ENCODE peak calls at places on chromosomes 6 and 20, in ten cellular contexts. W is body of pancreas; K is upper lobe of right lung; T is fibroblast of lung; O is PC-3; S is suprapubic skin; B is CD8-positive, alpha-beta T cell; F is lower lobe of right lung; A is bronchial epithelial cell; Q is prostate gland. E is an unnamed sample.
A peak's percentile ranks its signal among the peaks of the same experiment; 100 is the strongest.

GRCh38 chr20:52294106-52294628 is 102.6 kb upstream of the ZFP64 start:
- DNase-seq in W (no peak), K (no peak), T (peak; percentile 53), O (peak; percentile 28), S (no peak), B (no peak), F (no peak), A (peak; percentile 45), Q (no peak), E (no peak)

GRCh38 chr6:107819217-107819616 is 4.9 kb downstream of the SCML4 start:
- DNase-seq in W (no peak), K (no peak), T (no peak), O (no peak), S (no peak), B (no peak), F (no peak), A (peak; percentile 21), Q (no peak), E (no peak)

GRCh38 chr6:111950661-111951426 is 77.6 kb upstream of the FYN start:
- DNase-seq in W (no peak), K (no peak), T (peak; percentile 67), O (no peak), S (peak; percentile 64), B (no peak), F (no peak), A (no peak), Q (no peak), E (no peak)

GRCh38 chr20:40489886-40490285 is 199.2 kb downstream of the MAFB start:
- DNase-seq in W (no peak), K (no peak), T (no peak), O (no peak), S (no peak), B (no peak), F (no peak), A (peak; percentile 78), Q (no peak), E (no peak)

GRCh38 chr6:2858678-2859324 is 17.1 kb upstream of the SERPINB1 start:
- DNase-seq in W (no peak), K (no peak), T (no peak), O (no peak), S (no peak), B (peak; percentile 53), F (no peak), A (no peak), Q (no peak), E (no peak)

GRCh38 chr20:59824711-59825562 is 108.5 kb downstream of the SYCP2 start:
- DNase-seq in W (no peak), K (no peak), T (no peak), O (no peak), S (peak; percentile 50), B (no peak), F (no peak), A (no peak), Q (no peak), E (no peak)

GRCh38 chr6:32173051-32173727 is 2.7 kb downstream of the AGPAT1 start:
- DNase-seq in W (no peak), K (no peak), T (no peak), O (no peak), S (no peak), B (no peak), F (no peak), A (no peak), Q (no peak), E (no peak)

GRCh38 chr6:2209226-2209809 is 36.1 kb downstream of the GMDS start:
- DNase-seq in W (peak; percentile 83), K (no peak), T (peak; percentile 37), O (peak; percentile 88), S (no peak), B (no peak), F (no peak), A (peak; percentile 69), Q (peak; percentile 50), E (no peak)

GRCh38 chr20:63542696-63543095 is 4.9 kb downstream of the SRMS start:
- DNase-seq in W (no peak), K (no peak), T (no peak), O (no peak), S (no peak), B (no peak), F (no peak), A (no peak), Q (no peak), E (no peak)

GRCh38 chr6:110816677-110817076 is 1.4 kb upstream of the CDK19 start:
- DNase-seq in W (no peak), K (no peak), T (no peak), O (no peak), S (no peak), B (no peak), F (no peak), A (no peak), Q (no peak), E (no peak)

DNA sequence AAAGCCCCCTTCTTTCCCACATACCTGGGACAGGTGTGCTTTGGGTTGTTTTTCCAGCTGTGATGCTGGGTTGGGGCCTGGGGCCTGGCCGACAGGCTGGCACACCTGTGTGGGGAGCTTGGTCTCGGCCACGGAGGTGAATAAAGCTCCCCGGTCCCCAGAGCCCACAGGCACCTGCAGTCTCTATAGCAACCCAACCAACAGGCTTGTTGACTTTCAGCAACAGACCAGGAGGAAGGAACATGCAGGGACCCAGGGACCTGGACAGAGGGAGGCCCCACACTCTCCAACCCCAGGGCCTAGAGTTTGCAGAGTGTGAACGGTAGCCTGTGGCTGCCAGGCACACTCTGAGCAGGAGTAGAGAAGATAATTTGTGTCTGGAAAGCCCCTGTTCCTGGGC is 14.7 kb upstream of the SYNJ2 start:
- DNase-seq in W (no peak), K (no peak), T (no peak), O (no peak), S (no peak), B (no peak), F (no peak), A (no peak), Q (no peak), E (no peak)
- TF ChIP-seq CTCF in W (no peak), K (no peak), T (no peak), O (no peak), S (no peak), B (no peak), F (no peak), A (no peak), Q (no peak), E (no peak)

GRCh38 chr6:56640374-56640773 is 2.3 kb downstream of the DST start:
- DNase-seq in W (no peak), K (no peak), T (no peak), O (no peak), S (no peak), B (no peak), F (no peak), A (no peak), Q (no peak), E (no peak)

GRCh38 chr6:56642366-56643261 is at the start of gene DST:
- DNase-seq in W (no peak), K (no peak), T (peak; percentile 94), O (peak; percentile 93), S (no peak), B (no peak), F (no peak), A (peak; percentile 100), Q (peak; percentile 69), E (peak; percentile 92)

GRCh38 chr6:56643379-56644089 is 845 bp upstream of the DST start:
- DNase-seq in W (no peak), K (no peak), T (no peak), O (no peak), S (no peak), B (no peak), F (no peak), A (peak; percentile 60), Q (no peak), E (no peak)

GRCh38 chr6:56638760-56639159 is 3.9 kb downstream of the DST start:
- DNase-seq in W (no peak), K (no peak), T (no peak), O (no peak), S (no peak), B (no peak), F (no peak), A (no peak), Q (no peak), E (no peak)

DNA sequence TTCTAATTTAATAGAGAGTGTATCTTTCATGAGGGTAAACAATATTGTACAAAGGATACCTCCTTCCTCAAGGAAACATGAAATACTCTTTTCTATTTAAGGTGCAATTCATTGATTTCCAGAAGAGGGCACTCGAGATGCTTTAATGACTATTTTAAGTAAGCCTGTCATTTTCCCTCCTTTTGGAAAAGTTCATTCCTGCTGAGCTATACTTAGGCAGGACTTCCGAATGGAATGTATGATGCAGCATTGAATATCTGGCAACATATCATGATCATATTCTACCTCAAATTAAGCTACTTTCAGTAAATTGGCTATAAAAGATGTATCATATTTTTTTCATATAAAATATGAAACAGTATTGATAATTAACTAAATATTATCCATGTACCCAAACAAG is 5.0 kb downstream of the DST start:
- DNase-seq in W (no peak), K (no peak), T (peak; percentile 87), O (peak; percentile 87), S (no peak), B (no peak), F (no peak), A (peak; percentile 76), Q (peak; percentile 37), E (no peak)
- H3K36me3 ChIP-seq in W (peaks cover 2% of the 10 kb centered on the region), K (peaks cover 54% of the 10 kb centered on the region), T (peaks cover 11% of the 10 kb centered on the region), O (peaks cover 25% of the 10 kb centered on the region), S (peaks cover 32% of the 10 kb centered on the region), B (no peaks in the 10 kb centered on the region), F (peaks cover 53% of the 10 kb centered on the region), A (peaks cover 12% of the 10 kb centered on the region), Q (no peaks in the 10 kb centered on the region), E (peaks cover 13% of the 10 kb centered on the region)

DNA sequence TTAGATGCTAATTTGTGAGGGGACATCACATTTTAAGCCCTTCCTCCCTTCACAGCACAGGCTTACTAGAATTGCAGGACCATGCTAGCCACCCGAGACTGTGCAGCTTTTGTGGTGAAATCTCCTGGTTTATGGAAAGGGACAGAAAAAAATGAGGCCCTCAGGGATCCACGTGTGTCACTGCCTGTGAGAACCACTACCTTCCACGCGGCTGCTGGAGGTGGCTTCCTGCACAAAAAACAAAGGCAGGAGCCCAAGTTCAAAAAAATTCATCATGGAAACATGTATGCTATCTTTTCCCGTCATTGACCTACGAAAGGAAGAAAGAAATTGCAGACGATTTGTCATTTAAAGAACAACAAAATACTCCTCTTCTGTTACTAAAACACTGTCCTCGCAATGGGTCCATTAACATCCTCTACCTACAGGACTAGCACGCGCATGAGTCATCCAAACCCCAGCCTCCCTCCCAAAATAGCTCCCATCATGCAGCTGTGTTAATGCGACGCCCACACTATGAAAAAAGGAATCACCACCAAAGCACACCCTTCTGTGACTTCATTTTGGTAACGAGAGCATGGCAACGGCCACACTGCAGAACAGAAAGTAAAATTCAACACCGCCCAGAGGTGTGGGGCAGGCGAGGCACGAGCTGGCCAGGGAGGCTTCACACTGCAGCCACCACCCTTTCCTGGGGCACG is 45.7 kb downstream of the RAMACL start:
- DNase-seq in W (no peak), K (no peak), T (no peak), O (no peak), S (no peak), B (peak; percentile 26), F (peak; percentile 53), A (no peak), Q (no peak), E (no peak)
- H3K4me3 ChIP-seq in W (no peak overlapping the region), K (peak overlapping the region; percentile 4), T (no peak overlapping the region), O (no peak overlapping the region), S (peak overlapping the region; percentile 13), B (no peak overlapping the region), F (peak overlapping the region; percentile 27), A (no peak overlapping the region), Q (no peak overlapping the region), E (no peak overlapping the region)

DNA sequence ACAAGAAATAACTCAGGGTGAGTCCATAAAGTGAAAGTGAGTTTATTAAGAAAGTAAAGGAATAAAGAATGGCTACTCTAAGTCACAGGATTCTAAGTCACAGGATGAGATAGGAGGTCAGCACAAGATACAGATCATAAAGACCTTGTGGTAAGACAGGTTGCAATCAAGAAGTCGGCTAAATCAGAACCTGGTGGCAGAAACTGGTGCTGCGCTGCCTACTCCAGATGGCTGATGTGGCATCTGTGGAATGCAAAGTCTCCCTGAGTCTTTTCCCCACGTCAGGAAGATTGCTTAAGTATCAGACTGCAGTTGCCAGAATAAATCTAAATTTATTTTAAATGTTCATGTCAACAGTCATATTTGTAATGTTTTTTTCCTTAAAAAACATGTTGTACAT is 10.7 kb upstream of the KCNK15 start:
- DNase-seq in W (no peak), K (no peak), T (peak; percentile 46), O (peak; percentile 73), S (no peak), B (no peak), F (no peak), A (peak; percentile 59), Q (no peak), E (no peak)
- TF ChIP-seq CTCF in W (no peak), K (no peak), T (peak; percentile 18), O (peak; percentile 49), S (no peak), B (no peak), F (peak; percentile 21), A (peak; percentile 31), Q (no peak), E (peak; percentile 50)

E was measured in BJ.